ENCODE peak calls at places on chromosomes 5 and 9, in six cellular contexts. One of them, this sample, is unnamed.
A peak's percentile ranks its signal among the peaks of the same experiment; 100 is the strongest.

GRCh38 chr9:137520614-137521404 is 29.4 kb downstream of the PNPLA7 start:
- DNase-seq in K562: no peak
- DNase-seq in A549: no peak
- DNase-seq in HepG2: no peak
- DNase-seq in GM12878: no peak
- DNase-seq in IMR-90: no peak
- DNase-seq in this sample: no peak

GRCh38 chr9:98702340-98702739 is 6.4 kb downstream of the GABBR2 start:
- DNase-seq in HepG2: peak; percentile 9
- DNase-seq in GM12878: no peak
- DNase-seq in A549: no peak
- DNase-seq in IMR-90: no peak
- DNase-seq in K562: no peak
- DNase-seq in this sample: no peak

GRCh38 chr5:39760385-39761198 is 335.8 kb upstream of the DAB2 start:
- DNase-seq in A549: no peak
- DNase-seq in K562: no peak
- DNase-seq in GM12878: no peak
- DNase-seq in IMR-90: peak; percentile 94
- DNase-seq in HepG2: no peak
- DNase-seq in this sample: no peak

GRCh38 chr5:163534476-163535172 is 29.2 kb downstream of the MAT2B start:
- DNase-seq in GM12878: no peak
- DNase-seq in K562: no peak
- DNase-seq in IMR-90: no peak
- DNase-seq in HepG2: no peak
- DNase-seq in A549: no peak
- DNase-seq in this sample: no peak

GRCh38 chr9:21030389-21031035 is 928 bp downstream of the HACD4 start:
- DNase-seq in HepG2: no peak
- DNase-seq in GM12878: peak; percentile 52
- DNase-seq in IMR-90: peak; percentile 12
- DNase-seq in K562: no peak
- DNase-seq in A549: no peak
- DNase-seq in this sample: no peak

GRCh38 chr5:178293815-178294214 is 61.2 kb upstream of the PHYKPL start:
- DNase-seq in A549: no peak
- DNase-seq in HepG2: no peak
- DNase-seq in IMR-90: no peak
- DNase-seq in GM12878: no peak
- DNase-seq in K562: no peak
- DNase-seq in this sample: no peak

GRCh38 chr5:107402881-107403280 is 267.9 kb downstream of the EFNA5 start:
- DNase-seq in GM12878: no peak
- DNase-seq in K562: no peak
- DNase-seq in HepG2: no peak
- DNase-seq in A549: no peak
- DNase-seq in IMR-90: no peak
- DNase-seq in this sample: peak; percentile 61

GRCh38 chr9:85178486-85178885 is 509.0 kb downstream of the NTRK2 start:
- DNase-seq in GM12878: no peak
- DNase-seq in K562: no peak
- DNase-seq in HepG2: no peak
- DNase-seq in IMR-90: no peak
- DNase-seq in A549: no peak
- DNase-seq in this sample: no peak

GRCh38 chr5:133309981-133310630 is 258.3 kb downstream of the HSPA4 start:
- DNase-seq in GM12878: no peak
- DNase-seq in IMR-90: peak; percentile 16
- DNase-seq in HepG2: no peak
- DNase-seq in A549: no peak
- DNase-seq in K562: no peak
- DNase-seq in this sample: no peak

GRCh38 chr9:124809741-124810500 is 33.0 kb downstream of the OLFML2A start:
- DNase-seq in HepG2: no peak
- DNase-seq in IMR-90: no peak
- DNase-seq in GM12878: no peak
- DNase-seq in K562: no peak
- DNase-seq in A549: no peak
- DNase-seq in this sample: no peak

GRCh38 chr5:96657068-96657467 is 5.1 kb upstream of the CAST start:
- DNase-seq in K562: peak; percentile 25
- DNase-seq in HepG2: peak; percentile 12
- DNase-seq in A549: peak; percentile 64
- DNase-seq in IMR-90: peak; percentile 94
- DNase-seq in GM12878: peak; percentile 61
- DNase-seq in this sample: no peak

GRCh38 chr9:81417299-81417675 is 272.1 kb downstream of the TLE1 start:
- DNase-seq in K562: no peak
- DNase-seq in A549: no peak
- DNase-seq in HepG2: no peak
- DNase-seq in GM12878: no peak
- DNase-seq in IMR-90: no peak
- DNase-seq in this sample: no peak

GRCh38 chr5:150488519-150489357 is 19.2 kb upstream of the NDST1 start:
- DNase-seq in IMR-90: peak; percentile 59
- DNase-seq in K562: peak; percentile 33
- DNase-seq in HepG2: no peak
- DNase-seq in GM12878: no peak
- DNase-seq in A549: no peak
- DNase-seq in this sample: no peak

GRCh38 chr9:28267351-28267750 is 694.1 kb upstream of the C9orf72 start:
- DNase-seq in A549: no peak
- DNase-seq in GM12878: no peak
- DNase-seq in K562: no peak
- DNase-seq in IMR-90: no peak
- DNase-seq in HepG2: no peak
- DNase-seq in this sample: no peak

GRCh38 chr5:101915559-101915958 is 380.5 kb downstream of the SLCO4C1 start:
- DNase-seq in A549: peak; percentile 1
- DNase-seq in K562: no peak
- DNase-seq in GM12878: no peak
- DNase-seq in IMR-90: no peak
- DNase-seq in HepG2: no peak
- DNase-seq in this sample: no peak

GRCh38 chr5:78518365-78519197 is 130.0 kb downstream of the LHFPL2 start:
- DNase-seq in A549: peak; percentile 86
- DNase-seq in GM12878: no peak
- DNase-seq in HepG2: peak; percentile 97
- DNase-seq in K562: no peak
- DNase-seq in IMR-90: peak; percentile 96
- DNase-seq in this sample: no peak

GRCh38 chr9:7212101-7212500 is 454.3 kb downstream of the KDM4C start:
- DNase-seq in K562: no peak
- DNase-seq in A549: no peak
- DNase-seq in HepG2: no peak
- DNase-seq in IMR-90: no peak
- DNase-seq in GM12878: no peak
- DNase-seq in this sample: no peak

GRCh38 chr9:137452761-137453642 is 6.1 kb downstream of the NSMF start:
- DNase-seq in GM12878: no peak
- DNase-seq in HepG2: no peak
- DNase-seq in IMR-90: no peak
- DNase-seq in K562: no peak
- DNase-seq in A549: no peak
- DNase-seq in this sample: no peak

GRCh38 chr5:73768-74502 is 18.0 kb upstream of the PLEKHG4B start:
- DNase-seq in A549: no peak
- DNase-seq in K562: no peak
- DNase-seq in IMR-90: no peak
- DNase-seq in GM12878: no peak
- DNase-seq in HepG2: no peak
- DNase-seq in this sample: no peak

GRCh38 chr5:172370648-172371248 is 83.6 kb downstream of the SH3PXD2B start:
- DNase-seq in A549: peak; percentile 23
- DNase-seq in IMR-90: peak; percentile 71
- DNase-seq in GM12878: no peak
- DNase-seq in HepG2: peak; percentile 30
- DNase-seq in K562: peak; percentile 29
- DNase-seq in this sample: no peak

GRCh38 chr9:96874947-96875459 is 20.7 kb upstream of the ZNF782 start:
- DNase-seq in K562: no peak
- DNase-seq in GM12878: peak; percentile 40
- DNase-seq in IMR-90: peak; percentile 59
- DNase-seq in A549: peak; percentile 35
- DNase-seq in HepG2: peak; percentile 76
- DNase-seq in this sample: no peak

GRCh38 chr9:134525841-134526797 is 115.5 kb upstream of the COL5A1 start:
- DNase-seq in HepG2: no peak
- DNase-seq in K562: no peak
- DNase-seq in GM12878: no peak
- DNase-seq in A549: no peak
- DNase-seq in IMR-90: no peak
- DNase-seq in this sample: no peak

DNA sequence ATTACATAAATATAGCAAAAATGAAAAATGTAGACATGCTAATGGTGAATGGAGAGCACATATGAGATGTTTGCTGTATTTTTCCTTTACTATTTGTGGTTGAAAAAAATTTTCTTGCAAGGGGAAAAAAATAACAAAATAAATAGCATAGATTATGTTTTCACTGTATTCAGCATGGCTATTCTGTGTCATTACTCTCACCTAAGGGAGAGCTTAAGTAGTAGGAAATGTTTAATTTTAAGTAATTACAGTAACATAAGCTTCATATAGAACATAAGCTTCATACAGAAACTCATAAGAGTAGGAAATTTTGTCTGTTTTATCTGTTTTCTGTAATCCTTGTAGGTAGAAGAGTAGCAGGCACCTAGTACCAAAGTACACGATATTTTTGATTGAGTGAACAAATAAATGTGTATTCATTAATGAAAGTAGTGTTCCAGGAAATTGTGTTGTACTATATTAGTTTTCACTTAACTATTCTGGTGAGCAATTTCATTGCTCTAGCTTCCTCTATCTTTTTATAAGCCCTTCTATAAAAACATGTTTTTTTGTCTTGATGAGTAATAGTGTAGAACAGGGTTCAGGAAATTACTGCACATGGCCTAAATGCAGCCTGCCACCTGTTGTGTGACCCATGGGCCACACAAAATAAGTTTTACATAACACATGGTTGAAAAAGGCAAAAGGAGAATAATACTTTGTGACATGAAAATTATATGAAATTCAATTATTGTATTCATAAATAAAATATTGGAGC is 1025.0 kb upstream of the CDH10 start:
- DNase-seq in IMR-90: no peak
- DNase-seq in HepG2: no peak
- DNase-seq in K562: no peak
- DNase-seq in A549: no peak
- DNase-seq in GM12878: no peak
- DNase-seq in this sample: no peak
- TF ChIP-seq BHLHE40 in IMR-90: no peak
- TF ChIP-seq BHLHE40 in HepG2: no peak
- TF ChIP-seq BHLHE40 in K562: no peak
- TF ChIP-seq BHLHE40 in A549: no peak
- TF ChIP-seq BHLHE40 in GM12878: no peak
- TF ChIP-seq BHLHE40 in this sample: no peak

GRCh38 chr9:126617003-126617739 is 3.4 kb downstream of the LMX1B start:
- DNase-seq in A549: no peak
- DNase-seq in GM12878: no peak
- DNase-seq in K562: no peak
- DNase-seq in IMR-90: no peak
- DNase-seq in HepG2: no peak
- DNase-seq in this sample: no peak

GRCh38 chr9:126616521-126616976 is 2.8 kb downstream of the LMX1B start:
- DNase-seq in A549: no peak
- DNase-seq in GM12878: no peak
- DNase-seq in IMR-90: no peak
- DNase-seq in K562: no peak
- DNase-seq in HepG2: no peak
- DNase-seq in this sample: no peak

GRCh38 chr9:126615251-126615790 is 1.6 kb downstream of the LMX1B start:
- DNase-seq in GM12878: no peak
- DNase-seq in K562: no peak
- DNase-seq in A549: no peak
- DNase-seq in HepG2: peak; percentile 21
- DNase-seq in IMR-90: peak; percentile 4
- DNase-seq in this sample: no peak

GRCh38 chr9:126614455-126615248 is 924 bp downstream of the LMX1B start:
- DNase-seq in GM12878: no peak
- DNase-seq in HepG2: no peak
- DNase-seq in A549: no peak
- DNase-seq in K562: no peak
- DNase-seq in IMR-90: no peak
- DNase-seq in this sample: no peak

DNA sequence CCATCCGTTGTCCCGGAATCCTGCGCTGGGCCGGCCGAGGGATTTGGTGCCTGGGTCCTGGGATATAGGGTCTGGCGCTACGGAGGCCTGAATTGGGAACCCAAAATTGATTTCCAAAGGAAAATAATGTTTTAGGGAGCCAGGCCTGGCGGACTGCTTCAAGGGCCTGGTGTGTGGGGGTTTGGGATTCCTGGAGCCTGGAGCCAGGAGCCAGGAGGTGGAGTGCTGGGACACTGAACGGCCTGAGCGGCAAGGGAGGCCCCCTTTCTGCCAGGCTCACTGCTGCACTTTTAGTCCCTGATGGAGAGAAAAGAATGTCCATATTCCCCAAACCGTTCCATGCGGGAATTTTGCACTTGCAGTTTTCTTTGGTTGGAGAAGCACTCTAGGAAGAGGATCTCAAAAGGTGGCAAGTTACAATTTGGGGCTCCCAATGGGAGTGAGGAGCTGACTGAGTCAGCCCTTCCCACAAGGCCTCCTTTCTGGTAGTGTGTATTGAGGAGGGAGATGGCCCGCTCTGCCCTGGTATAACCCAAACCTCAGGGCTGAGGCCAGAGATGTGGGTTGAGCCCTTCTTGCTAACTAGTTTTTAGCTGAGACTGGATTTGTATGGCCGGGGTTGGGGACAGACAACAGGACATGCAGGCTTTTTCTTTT is 2.2 kb downstream of the LMX1B start:
- DNase-seq in IMR-90: no peak
- DNase-seq in GM12878: no peak
- DNase-seq in HepG2: no peak
- DNase-seq in A549: no peak
- DNase-seq in K562: no peak
- DNase-seq in this sample: no peak
- TF ChIP-seq BHLHE40 in IMR-90: no peak
- TF ChIP-seq BHLHE40 in GM12878: no peak
- TF ChIP-seq BHLHE40 in HepG2: no peak
- TF ChIP-seq BHLHE40 in A549: no peak
- TF ChIP-seq BHLHE40 in K562: no peak
- TF ChIP-seq BHLHE40 in this sample: no peak

DNA sequence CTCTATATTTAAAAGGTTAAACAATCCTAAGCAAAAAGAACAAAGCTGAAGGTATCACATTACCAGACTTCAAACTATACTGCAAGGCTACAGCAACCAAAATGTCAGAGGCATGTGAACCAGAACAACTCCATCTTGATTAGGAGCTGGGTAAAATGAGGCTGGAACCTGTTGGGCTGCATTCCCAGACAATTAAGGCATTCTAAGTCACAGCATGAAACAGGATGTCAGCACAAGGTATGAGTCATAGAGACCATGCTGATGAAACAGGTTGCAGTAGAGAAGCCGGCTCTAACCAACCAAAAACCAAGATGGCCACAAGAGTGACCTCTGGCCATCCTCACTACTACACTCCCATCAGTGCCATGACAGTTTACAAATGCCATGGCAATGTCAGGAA is 252.0 kb downstream of the RASEF start:
- DNase-seq in A549: no peak
- DNase-seq in IMR-90: peak; percentile 62
- DNase-seq in GM12878: no peak
- DNase-seq in K562: no peak
- DNase-seq in HepG2: no peak
- DNase-seq in this sample: no peak
- TF ChIP-seq BHLHE40 in A549: no peak
- TF ChIP-seq BHLHE40 in IMR-90: no peak
- TF ChIP-seq BHLHE40 in GM12878: no peak
- TF ChIP-seq BHLHE40 in K562: no peak
- TF ChIP-seq BHLHE40 in HepG2: no peak
- TF ChIP-seq BHLHE40 in this sample: no peak

GRCh38 chr5:170445936-170446335 is 56.8 kb upstream of the KCNMB1 start:
- DNase-seq in A549: no peak
- DNase-seq in IMR-90: no peak
- DNase-seq in K562: no peak
- DNase-seq in HepG2: no peak
- DNase-seq in GM12878: no peak
- DNase-seq in this sample: no peak
- TF ChIP-seq BHLHE40 in A549: no peak
- TF ChIP-seq BHLHE40 in IMR-90: no peak
- TF ChIP-seq BHLHE40 in K562: no peak
- TF ChIP-seq BHLHE40 in HepG2: no peak
- TF ChIP-seq BHLHE40 in GM12878: no peak
- TF ChIP-seq BHLHE40 in this sample: no peak

This sample was measured in HEK293T.